ENCODE peak calls at places on chromosomes 16 and 17, in nine cellular contexts. B is ureter; R is Caki2; K is naive thymus-derived CD8-positive, alpha-beta T cell; C is substantia nigra; H is fibroblast of the aortic adventitia; O is NCI-H226; I is AG04450; V is stromal cell of bone marrow. Y is an unnamed sample.

GRCh38 chr16:88739139-88739974 is 33.1 kb downstream of the CTU2 start:
- DNase-seq in B (no peak), V (no peak), H (no peak), C (no peak), K (no peak), I (no peak), R (no peak), O (no peak), Y (peak; percentile 25)

GRCh38 chr17:82441686-82442487 is 8.7 kb downstream of the CYBC1 start:
- DNase-seq in O (no peak), H (no peak), I (no peak), C (no peak), V (no peak), R (no peak), K (no peak), B (no peak), Y (peak; percentile 92)

GRCh38 chr17:35801583-35802224 is 6.3 kb upstream of the MMP28 start:
- DNase-seq in I (no peak), R (no peak), C (peak; percentile 78), H (peak; percentile 86), O (no peak), B (peak; percentile 66), K (no peak), V (no peak), Y (no peak)

GRCh38 chr16:88381820-88382451 is 823 bp upstream of the ZNF469 start:
- DNase-seq in I (no peak), B (no peak), K (no peak), V (no peak), H (no peak), O (no peak), C (no peak), R (no peak), Y (no peak)

GRCh38 chr16:69443809-69444611 is 19.6 kb downstream of the CYB5B start:
- DNase-seq in C (no peak), K (peak; percentile 4), V (no peak), I (no peak), H (peak; percentile 61), R (no peak), B (no peak), O (peak; percentile 22), Y (no peak)

GRCh38 chr17:79339311-79339710 is 264.7 kb downstream of the ENGASE start:
- DNase-seq in C (no peak), H (no peak), O (no peak), V (no peak), I (no peak), K (no peak), B (no peak), R (no peak), Y (no peak)

GRCh38 chr16:84907575-84907974 is 87.8 kb downstream of the CRISPLD2 start:
- DNase-seq in R (no peak), B (no peak), K (no peak), C (peak; percentile 5), I (no peak), H (no peak), O (peak; percentile 26), V (no peak), Y (no peak)

GRCh38 chr16:50857881-50858280 is 116.0 kb downstream of the CYLD start:
- DNase-seq in I (no peak), B (no peak), K (no peak), O (no peak), V (no peak), C (no peak), R (no peak), H (no peak), Y (no peak)

GRCh38 chr16:50311891-50312501 is 45.6 kb downstream of the ADCY7 start:
- DNase-seq in C (no peak), B (peak; percentile 42), R (no peak), I (no peak), O (no peak), K (no peak), H (no peak), V (no peak), Y (no peak)

GRCh38 chr16:20359997-20360396 is 7.5 kb upstream of the UMOD start:
- DNase-seq in R (no peak), B (no peak), I (no peak), K (no peak), H (no peak), O (no peak), C (no peak), V (no peak), Y (no peak)

GRCh38 chr17:66625321-66625767 is 209.6 kb upstream of the CACNG5 start:
- DNase-seq in K (no peak), V (no peak), I (no peak), H (peak; percentile 58), O (peak; percentile 15), R (peak; percentile 56), B (no peak), C (no peak), Y (peak; percentile 42)

GRCh38 chr16:1311738-1312458 is 2.5 kb downstream of the UBE2I start:
- DNase-seq in O (no peak), C (no peak), B (no peak), K (no peak), V (no peak), R (no peak), H (peak; percentile 25), I (no peak), Y (no peak)

GRCh38 chr17:13575466-13575865 is 26.3 kb downstream of the HS3ST3A1 start:
- DNase-seq in C (no peak), I (no peak), O (no peak), V (no peak), R (no peak), B (no peak), H (no peak), K (no peak), Y (no peak)

GRCh38 chr17:77723909-77724875 is 234.3 kb upstream of the TNRC6C start:
- DNase-seq in K (no peak), B (no peak), V (no peak), R (no peak), H (no peak), I (no peak), O (no peak), C (no peak), Y (no peak)

GRCh38 chr16:2497641-2498040 is 16.1 kb upstream of the ATP6V0C start:
- DNase-seq in C (no peak), R (no peak), B (no peak), V (no peak), K (no peak), I (no peak), O (no peak), H (no peak), Y (no peak)

GRCh38 chr17:10316986-10317834 is 55.6 kb downstream of the MYH13 start:
- DNase-seq in R (peak; percentile 8), K (no peak), B (peak; percentile 58), C (peak; percentile 4), O (peak; percentile 42), I (no peak), V (peak; percentile 25), H (peak; percentile 54), Y (peak; percentile 53)

Y was measured in trophoblast cell.